ENCODE peak calls at places on chromosomes 5 and 9, in five cellular contexts. G is activated CD4-positive, alpha-beta memory T cell treated with anti-CD3 and anti-CD28 coated beads, Interleukin-2, amount 10 ng/mL, durations not matched to agents 7 days and 5 days; P is NCI-H510A treated with DMSO at 0.1 percent for 48 hours; W is HTR-8/SVneo; N is germinal center. J is an unnamed sample.

GRCh38 chr5:139648205-139649081 is at the start of gene CXXC5:
- DNase-seq in G (peak), P (peak), W (peak), N (peak), J (peak)

GRCh38 chr5:140342287-140342686 is 4.1 kb downstream of the HBEGF start:
- DNase-seq in G (peak), P (no peak), W (no peak), N (no peak), J (no peak)

GRCh38 chr9:15299374-15299939 is 7.6 kb downstream of the TTC39B start:
- DNase-seq in G (peak), P (no peak), W (no peak), N (no peak), J (no peak)

GRCh38 chr9:133760713-133761290 is 22.6 kb upstream of the SARDH start:
- DNase-seq in G (no peak), P (no peak), W (no peak), N (no peak), J (no peak)

GRCh38 chr9:121699271-121700164 is 48.1 kb downstream of the DAB2IP start:
- DNase-seq in G (peak), P (peak), W (peak), N (peak), J (no peak)

GRCh38 chr9:112569186-112569585 is 82.6 kb downstream of the KIAA1958 start:
- DNase-seq in G (no peak), P (no peak), W (no peak), N (no peak), J (peak)

GRCh38 chr5:92353107-92354030 is 970.3 kb upstream of the ARRDC3 start:
- DNase-seq in G (no peak), P (no peak), W (no peak), N (no peak), J (peak)

GRCh38 chr5:172640822-172641358 is at the start of gene NEURL1B:
- DNase-seq in G (peak), P (peak), W (peak), N (peak), J (no peak)

GRCh38 chr5:149712439-149713147 is 17.5 kb upstream of the PPARGC1B start:
- DNase-seq in G (no peak), P (no peak), W (no peak), N (no peak), J (no peak)

J was measured in GM04504.